ENCODE peak calls at places on chromosome 16, in ten cellular contexts. Z, L, A, M, H, F, Q, P, X and C are unnamed samples.

GRCh38 chr16:66320774-66321173 is 45.7 kb upstream of the CDH5 start:
- DNase-seq in A (no peak), Q (no peak), P (no peak), M (no peak), H (no peak), F (no peak), L (no peak), Z (no peak), X (no peak), C (no peak)

GRCh38 chr16:100989-101388 is 23.0 kb downstream of the MPG start:
- DNase-seq in L (no peak), M (no peak), H (no peak), A (no peak), Q (no peak), X (no peak), P (no peak), Z (no peak), F (no peak), C (no peak)

GRCh38 chr16:85328665-85329058 is 216.4 kb upstream of the CIBAR2 start:
- DNase-seq in A (no peak), X (no peak), Q (no peak), P (peak), H (no peak), L (no peak), Z (no peak), M (no peak), F (peak), C (no peak)

GRCh38 chr16:9039208-9039607 is 52.2 kb upstream of the HAPSTR1 start:
- DNase-seq in F (no peak), P (peak), H (no peak), Z (peak), Q (no peak), A (no peak), M (no peak), L (no peak), X (no peak), C (no peak)

GRCh38 chr16:69535123-69536050 is 30.4 kb upstream of the NFAT5 start:
- DNase-seq in M (no peak), A (no peak), Z (peak), F (no peak), H (no peak), P (no peak), Q (no peak), X (no peak), L (no peak), C (no peak)

GRCh38 chr16:66035096-66035495 is 331.4 kb upstream of the CDH5 start:
- DNase-seq in P (no peak), Q (no peak), A (no peak), M (no peak), X (no peak), Z (no peak), H (peak), L (no peak), F (no peak), C (no peak)

GRCh38 chr16:83458612-83459011 is 349.2 kb upstream of the HSBP1 start:
- DNase-seq in M (peak), Q (no peak), X (no peak), F (no peak), Z (peak), L (no peak), P (no peak), A (no peak), H (no peak), C (no peak)

GRCh38 chr16:29905668-29906067 is 5.4 kb downstream of the ASPHD1 start:
- DNase-seq in Z (no peak), L (no peak), A (no peak), M (no peak), Q (no peak), F (no peak), H (no peak), X (no peak), P (no peak), C (no peak)

GRCh38 chr16:10447289-10447688 is 61.4 kb downstream of the ATF7IP2 start:
- DNase-seq in X (no peak), L (no peak), M (no peak), F (no peak), H (no peak), P (no peak), A (no peak), Q (no peak), Z (no peak), C (no peak)

GRCh38 chr16:16982614-16983013 is 488.1 kb downstream of the XYLT1 start:
- DNase-seq in H (no peak), A (no peak), F (no peak), M (no peak), P (no peak), X (no peak), Z (no peak), L (no peak), Q (no peak), C (no peak)

GRCh38 chr16:31458073-31458834 is 1.0 kb upstream of the ARMC5 start:
- DNase-seq in X (peak), L (no peak), H (no peak), Q (peak), A (peak), P (peak), M (no peak), F (peak), Z (peak), C (peak)

GRCh38 chr16:73071131-73071940 is 23.4 kb upstream of the ZFHX3 start:
- DNase-seq in M (no peak), L (no peak), Q (peak), X (no peak), P (peak), A (no peak), F (peak), H (peak), Z (peak), C (peak)

GRCh38 chr16:86601356-86601755 is 23.0 kb downstream of the FOXL1 start:
- DNase-seq in Q (no peak), Z (no peak), A (no peak), L (no peak), P (no peak), H (no peak), M (no peak), F (no peak), X (no peak), C (no peak)

GRCh38 chr16:57667069-57667525 is 1.0 kb upstream of the ADGRG3 start:
- DNase-seq in P (no peak), F (no peak), M (no peak), A (no peak), H (no peak), X (no peak), L (no peak), Q (no peak), Z (no peak), C (no peak)

GRCh38 chr16:69073181-69073669 is 32.2 kb upstream of the HAS3 start:
- DNase-seq in Q (no peak), A (no peak), Z (peak), H (peak), M (peak), P (no peak), X (no peak), F (no peak), L (no peak), C (no peak)

GRCh38 chr16:69003500-69003899 is 102.0 kb upstream of the HAS3 start:
- DNase-seq in Z (no peak), A (no peak), M (no peak), X (no peak), H (no peak), L (no peak), P (no peak), Q (no peak), F (no peak), C (no peak)

GRCh38 chr16:69199382-69199781 is 12.4 kb downstream of the SNTB2 start:
- DNase-seq in Q (no peak), F (no peak), L (no peak), Z (peak), H (no peak), P (no peak), X (no peak), M (no peak), A (no peak), C (no peak)

GRCh38 chr16:87380875-87381274 is 2.7 kb downstream of the FBXO31 start:
- DNase-seq in P (no peak), H (no peak), X (no peak), Q (no peak), Z (peak), A (no peak), L (no peak), F (no peak), M (no peak), C (no peak)

GRCh38 chr16:67260426-67261063 is 11.8 kb downstream of the SLC9A5 start:
- DNase-seq in H (peak), Q (no peak), P (no peak), M (peak), Z (peak), A (no peak), X (peak), L (no peak), F (peak), C (no peak)

GRCh38 chr16:81582655-81583441 is 138.2 kb downstream of the CMIP start:
- DNase-seq in A (no peak), X (no peak), F (no peak), P (no peak), L (no peak), Q (no peak), H (no peak), Z (no peak), M (no peak), C (no peak)

GRCh38 chr16:8380311-8380710 is 210.0 kb downstream of the TMEM114 start:
- DNase-seq in F (no peak), Z (no peak), P (no peak), L (no peak), A (no peak), M (no peak), Q (no peak), X (no peak), H (no peak), C (no peak)